ENCODE peak calls at places on chromosomes 11 and 22, in six cellular contexts. C is H1, Z is A549, B is Caco-2, R is body of pancreas, X is cardiac muscle cell. P is an unnamed sample.

GRCh38 chr11:1536065-1536843 is 35.8 kb downstream of the DUSP8 start:
- DNase-seq in R (no peak), X (peak), B (no peak), C (no peak), Z (no peak), P (no peak)

GRCh38 chr11:124897681-124898680 is at the start of gene ROBO4:
- DNase-seq in R (no peak), B (no peak), Z (no peak), X (no peak), C (no peak), P (peak)

GRCh38 chr11:44619931-44620725 is 54.7 kb downstream of the CD82 start:
- DNase-seq in X (no peak), C (no peak), B (no peak), Z (no peak), R (peak), P (no peak)

GRCh38 chr11:107276057-107276456 is 181.6 kb downstream of the CWF19L2 start:
- DNase-seq in Z (no peak), B (no peak), X (no peak), C (no peak), R (no peak), P (no peak)

GRCh38 chr11:123438191-123438627 is 8.1 kb downstream of the GRAMD1B start:
- DNase-seq in R (no peak), Z (no peak), C (no peak), X (no peak), B (no peak), P (no peak)

GRCh38 chr11:18046116-18046777 is at the start of gene TPH1:
- DNase-seq in X (peak), C (peak), B (peak), Z (no peak), R (peak), P (peak)

GRCh38 chr11:33652930-33653329 is 47.7 kb downstream of the C11orf91 start:
- DNase-seq in C (no peak), X (no peak), Z (no peak), R (no peak), B (no peak), P (no peak)

GRCh38 chr11:62931501-62932278 is 10.5 kb upstream of the CHRM1 start:
- DNase-seq in C (no peak), Z (no peak), X (no peak), R (no peak), B (no peak), P (peak)

GRCh38 chr11:33777906-33778305 is 3.6 kb upstream of the FBXO3 start:
- DNase-seq in Z (no peak), X (no peak), C (no peak), R (no peak), B (no peak), P (no peak)

GRCh38 chr11:112470355-112470754 is 209.7 kb upstream of the PLET1 start:
- DNase-seq in C (no peak), X (no peak), R (no peak), B (no peak), Z (no peak), P (no peak)

GRCh38 chr11:83006877-83007330 is 64.8 kb downstream of the RAB30 start:
- DNase-seq in X (no peak), Z (no peak), B (no peak), R (peak), C (no peak), P (no peak)

GRCh38 chr22:19681863-19682245 is 32.4 kb upstream of the SEPTIN5 start:
- DNase-seq in R (no peak), Z (no peak), C (no peak), X (no peak), B (no peak), P (no peak)

GRCh38 chr11:114321621-114322257 is 25.5 kb downstream of the NNMT start:
- DNase-seq in C (no peak), R (peak), Z (no peak), B (no peak), X (no peak), P (peak)

GRCh38 chr11:2139691-2140337 is 625 bp upstream of the IGF2 start:
- DNase-seq in R (no peak), Z (no peak), B (peak), X (peak), C (no peak), P (no peak)

GRCh38 chr11:7673724-7674434 is 579 bp upstream of the CYB5R2 start:
- DNase-seq in Z (no peak), X (peak), B (no peak), R (no peak), C (no peak), P (peak)

GRCh38 chr22:31088233-31088986 is 7.3 kb downstream of the SMTN start:
- DNase-seq in X (no peak), C (no peak), R (no peak), Z (no peak), B (no peak), P (no peak)
- H3K4me3 ChIP-seq in X (no peak), C (no peak), R (no peak), Z (no peak), B (no peak), P (no peak)

DNA sequence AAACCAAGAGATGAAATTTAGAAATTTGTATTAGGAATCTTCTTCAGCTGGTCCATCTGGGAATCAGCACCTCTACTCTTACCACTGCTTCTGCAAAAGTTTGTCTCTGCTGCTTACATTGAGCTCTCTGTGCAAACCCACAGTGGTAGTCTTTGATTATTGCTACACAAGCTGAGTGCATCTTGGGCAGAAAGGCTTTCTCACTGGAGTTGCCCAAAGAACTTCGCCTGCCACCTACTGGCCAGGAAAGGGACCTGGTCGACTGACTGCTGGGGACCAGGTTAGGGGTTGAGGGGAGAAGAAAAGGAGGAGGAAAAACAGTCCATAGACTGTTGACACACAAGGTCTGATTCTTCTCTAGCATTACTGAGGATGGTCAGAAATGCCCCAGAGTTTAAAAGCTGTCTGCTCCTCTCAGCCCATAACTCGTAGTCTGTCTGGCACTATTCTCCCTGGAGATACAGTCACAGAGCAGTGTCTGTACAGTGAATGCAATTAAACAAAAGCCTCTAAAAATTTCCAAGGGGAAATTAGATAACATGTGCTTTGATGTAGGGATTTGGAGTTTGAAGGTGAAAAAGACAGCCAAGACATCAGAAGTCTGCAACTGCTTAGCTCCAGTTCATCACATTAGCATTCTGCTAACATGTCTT is 215.0 kb upstream of the CTSC start:
- DNase-seq in R (peak), C (peak), X (peak), Z (peak), B (peak), P (no peak)
- TF ChIP-seq CTCF in R (peak), C (peak), X (peak), Z (peak), B (peak), P (peak)

DNA sequence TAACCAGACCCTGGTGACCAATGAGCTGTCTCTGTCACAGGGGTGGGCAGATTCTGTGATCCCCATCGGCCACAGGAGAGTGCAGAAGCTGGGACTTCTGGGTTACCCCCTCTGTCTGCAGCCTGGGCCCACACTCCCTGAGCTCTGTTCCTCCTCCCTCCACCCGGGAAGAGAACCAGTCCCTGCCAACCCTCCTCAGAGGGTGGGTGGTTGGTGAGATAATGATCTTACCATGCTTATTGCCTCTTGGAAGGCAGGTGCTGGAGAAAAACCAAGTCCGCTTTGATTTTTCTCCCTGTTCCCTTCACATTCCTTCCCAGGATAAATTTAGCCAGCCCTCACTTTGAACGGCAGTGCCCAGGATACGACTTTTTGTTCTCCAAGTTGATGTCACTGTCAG is 17.3 kb downstream of the PRG3 start:
- DNase-seq in Z (no peak), X (no peak), R (no peak), B (no peak), C (no peak), P (no peak)
- H3K4me3 ChIP-seq in Z (no peak), X (no peak), R (no peak), B (no peak), C (no peak), P (no peak)

DNA sequence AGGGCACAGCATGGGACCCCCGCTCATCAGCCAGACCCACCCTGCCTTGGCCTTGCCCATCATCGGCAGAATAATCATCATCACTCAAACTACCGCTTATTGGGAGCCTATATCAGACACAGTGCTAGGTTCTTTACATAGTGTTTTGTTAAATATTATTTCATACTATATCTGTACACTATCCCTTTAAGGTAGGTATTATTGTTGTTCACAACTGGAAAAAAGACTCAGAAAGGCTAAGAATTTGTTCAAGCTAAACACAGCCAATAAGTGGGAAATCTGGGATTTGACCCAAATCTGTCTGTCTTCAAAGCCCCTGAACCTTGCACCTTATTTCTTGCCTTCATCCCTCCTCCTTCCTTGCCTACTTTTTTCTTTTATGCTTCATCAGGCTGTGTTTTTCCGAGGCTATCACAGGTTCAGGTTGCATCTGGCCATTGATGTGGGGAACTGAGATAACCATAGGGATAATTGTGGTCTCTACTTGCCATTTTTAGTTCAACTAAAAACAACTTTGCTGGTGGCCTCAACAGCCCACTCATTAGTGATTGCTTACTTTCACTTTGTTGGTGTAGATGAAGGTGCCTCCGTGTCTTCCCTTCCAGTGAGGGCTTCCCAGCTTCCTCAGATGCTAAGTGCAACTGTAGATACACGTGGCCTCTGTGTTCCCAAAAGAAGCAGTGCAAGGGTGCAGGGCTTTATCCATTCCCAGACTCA is 35.2 kb downstream of the KCNJ1 start:
- DNase-seq in R (no peak), C (no peak), Z (no peak), X (no peak), B (no peak), P (no peak)
- TF ChIP-seq CTCF in R (no peak), C (no peak), Z (no peak), X (no peak), B (no peak), P (no peak)

GRCh38 chr11:8867856-8868705 is 42.9 kb upstream of the AKIP1 start:
- DNase-seq in X (no peak), Z (no peak), B (peak), C (no peak), R (no peak), P (peak)
- H3K4me3 ChIP-seq in X (no peak), Z (no peak), B (no peak), C (no peak), R (no peak), P (no peak)

GRCh38 chr11:64015510-64015909 is 20.2 kb upstream of the FLRT1 start:
- DNase-seq in Z (no peak), X (no peak), R (no peak), B (no peak), C (no peak), P (no peak)

GRCh38 chr11:64018310-64018709 is 17.4 kb upstream of the FLRT1 start:
- DNase-seq in B (no peak), R (no peak), Z (no peak), C (no peak), X (no peak), P (no peak)

GRCh38 chr11:64017950-64018224 is 17.8 kb upstream of the FLRT1 start:
- DNase-seq in Z (no peak), R (no peak), C (no peak), X (no peak), B (no peak), P (no peak)

GRCh38 chr11:64015935-64016468 is 19.7 kb upstream of the FLRT1 start:
- DNase-seq in B (no peak), C (no peak), Z (no peak), X (no peak), R (no peak), P (no peak)

GRCh38 chr11:64016512-64016911 is 19.2 kb upstream of the FLRT1 start:
- DNase-seq in B (no peak), X (no peak), Z (no peak), R (no peak), C (no peak), P (no peak)
- TF ChIP-seq CTCF in B (no peak), X (no peak), Z (no peak), R (no peak), C (no peak), P (no peak)

DNA sequence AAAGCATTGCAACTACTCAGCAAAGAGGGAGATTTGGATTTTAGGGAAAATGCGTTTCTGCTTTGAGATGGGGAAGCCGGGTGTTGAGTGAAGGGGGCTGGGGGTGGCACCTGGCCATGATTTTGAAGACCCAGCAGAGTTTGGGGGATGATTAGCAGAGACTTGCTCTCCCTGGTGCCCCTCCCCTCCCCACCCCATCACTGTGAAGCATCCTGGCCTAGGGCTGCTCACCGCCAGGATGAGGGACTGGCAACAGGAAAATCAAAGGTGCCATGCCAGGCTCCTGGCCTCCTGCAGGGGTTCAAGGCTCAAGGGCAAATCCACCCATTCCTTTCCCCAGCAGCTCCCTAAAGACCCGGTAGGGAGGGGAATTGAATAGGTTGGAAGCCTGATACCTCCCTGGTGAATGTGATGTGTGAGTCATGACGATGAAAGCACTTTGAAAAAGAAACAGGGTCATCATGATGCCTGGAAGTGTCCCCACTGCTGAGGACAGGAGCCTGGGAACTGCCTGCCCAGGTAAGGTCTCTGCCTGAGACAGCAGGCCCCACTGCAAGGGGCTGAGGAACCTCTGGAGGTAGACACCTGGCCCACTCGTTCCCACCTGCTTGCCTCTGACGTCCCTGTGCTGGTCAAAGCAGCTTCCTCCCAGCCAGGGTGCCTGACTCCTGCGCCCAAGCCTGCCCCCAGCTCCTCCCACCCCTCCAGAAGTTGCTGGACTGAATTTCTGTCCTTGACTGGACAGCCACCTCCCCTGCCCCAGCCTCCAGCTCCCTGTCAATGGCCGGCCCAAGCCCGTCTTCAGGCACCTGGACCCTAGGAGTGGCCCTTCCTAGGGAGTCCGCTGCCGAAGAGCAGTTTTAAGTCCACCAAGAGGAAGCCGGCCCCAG is 1.7 kb downstream of the CHST1 start:
- DNase-seq in B (no peak), R (no peak), Z (no peak), X (no peak), C (no peak), P (peak)
- H3K4me3 ChIP-seq in B (no peak), R (no peak), Z (peak), X (peak), C (no peak), P (peak)

GRCh38 chr11:78149646-78150045 is 10.2 kb upstream of the ALG8 start:
- DNase-seq in C (no peak), X (no peak), Z (peak), R (no peak), B (peak), P (peak)
- TF ChIP-seq CTCF in C (no peak), X (peak), Z (peak), R (no peak), B (peak), P (peak)